ENCODE peak calls at places on chromosomes 4 and X, in five cellular contexts. P is H9, V is mammary epithelial cell, T is MM.1S, B is Peyer's patch. C is an unnamed sample.
A peak's percentile ranks its signal among the peaks of the same experiment; 100 is the strongest.

GRCh38 chr4:181896609-181897008 is 346.6 kb upstream of the TENM3 start:
- DNase-seq in P (no peak), V (no peak), T (no peak), B (no peak), C (no peak)

GRCh38 chrX:2320580-2321327 is 180.0 kb downstream of the DHRSX start:
- DNase-seq in P (no peak), V (no peak), T (no peak), B (no peak), C (no peak)

GRCh38 chrX:139559383-139560042 is 29.0 kb downstream of the F9 start:
- DNase-seq in P (peak; percentile 39), V (peak; percentile 48), T (peak; percentile 68), B (no peak), C (no peak)

GRCh38 chr4:169164669-169165415 is 105.9 kb downstream of the SH3RF1 start:
- DNase-seq in P (no peak), V (no peak), T (no peak), B (no peak), C (no peak)

GRCh38 chr4:77564231-77564630 is 41.4 kb upstream of the CXCL13 start:
- DNase-seq in P (no peak), V (no peak), T (no peak), B (no peak), C (no peak)

GRCh38 chrX:84216406-84216805 is 28.4 kb upstream of the RPS6KA6 start:
- DNase-seq in P (no peak), V (no peak), T (no peak), B (no peak), C (no peak)

GRCh38 chrX:34437586-34437985 is 219.5 kb downstream of the TMEM47 start:
- DNase-seq in P (no peak), V (no peak), T (no peak), B (peak; percentile 44), C (no peak)

GRCh38 chrX:153863251-153863991 is 22.6 kb downstream of the L1CAM start:
- DNase-seq in P (peak; percentile 26), V (no peak), T (no peak), B (no peak), C (no peak)

GRCh38 chr4:6322067-6322760 is 52.6 kb downstream of the WFS1 start:
- DNase-seq in P (no peak), V (no peak), T (no peak), B (no peak), C (no peak)

GRCh38 chr4:81040175-81040659 is 9.7 kb downstream of the BMP3 start:
- DNase-seq in P (no peak), V (peak; percentile 16), T (peak; percentile 45), B (no peak), C (no peak)

GRCh38 chr4:26459054-26459755 is 31.1 kb downstream of the CCKAR start:
- DNase-seq in P (no peak), V (peak; percentile 44), T (peak; percentile 65), B (no peak), C (no peak)

GRCh38 chr4:186932631-186933150 is 209.0 kb upstream of the FAT1 start:
- DNase-seq in P (no peak), V (no peak), T (no peak), B (no peak), C (no peak)

GRCh38 chrX:50168305-50168704 is 32.5 kb downstream of the AKAP4 start:
- DNase-seq in P (no peak), V (no peak), T (no peak), B (no peak), C (no peak)

GRCh38 chr4:139509727-139510410 is 46.1 kb downstream of the SETD7 start:
- DNase-seq in P (peak; percentile 66), V (no peak), T (no peak), B (no peak), C (no peak)

GRCh38 chr4:165288639-165289428 is 38.6 kb upstream of the MSMO1 start:
- DNase-seq in P (no peak), V (peak; percentile 69), T (no peak), B (no peak), C (no peak)

DNA sequence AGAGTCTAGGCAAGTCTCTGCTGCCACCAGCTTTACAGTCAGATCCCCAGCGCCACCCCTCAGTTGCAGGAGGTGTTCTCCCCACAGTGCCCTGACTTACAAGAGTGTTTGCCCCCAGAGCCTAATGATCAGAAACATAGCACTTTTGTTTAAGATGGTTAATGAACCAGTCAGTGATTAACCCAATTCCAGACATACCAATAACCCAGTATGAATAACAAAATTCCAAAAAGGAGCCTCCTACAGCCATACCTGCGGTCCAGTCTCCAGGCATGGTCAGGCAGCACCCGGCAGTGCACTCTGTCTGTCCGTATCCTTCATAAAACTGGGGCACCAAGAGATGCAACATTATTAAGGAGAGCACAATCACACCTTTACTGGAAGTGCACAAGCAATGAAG is 30.7 kb upstream of the CENPU start:
- DNase-seq in P (no peak), V (no peak), T (no peak), B (no peak), C (no peak)
- H3K27ac ChIP-seq in P (no peak overlapping the region), V (no peak overlapping the region), T (no peak overlapping the region), B (no peak overlapping the region), C (no peak overlapping the region)

GRCh38 chr4:185838514-185839203 is 26.7 kb upstream of the SORBS2 start:
- DNase-seq in P (no peak), V (no peak), T (no peak), B (no peak), C (no peak)

GRCh38 chr4:185839204-185839712 is 27.3 kb upstream of the SORBS2 start:
- DNase-seq in P (peak; percentile 90), V (peak; percentile 90), T (no peak), B (no peak), C (no peak)

GRCh38 chr4:185838104-185838452 is 26.1 kb upstream of the SORBS2 start:
- DNase-seq in P (peak; percentile 76), V (no peak), T (no peak), B (no peak), C (no peak)

GRCh38 chr4:185836268-185837084 is 24.5 kb upstream of the SORBS2 start:
- DNase-seq in P (no peak), V (no peak), T (no peak), B (no peak), C (no peak)

GRCh38 chr4:185837415-185838103 is 25.6 kb upstream of the SORBS2 start:
- DNase-seq in P (no peak), V (no peak), T (no peak), B (no peak), C (no peak)
- H3K27ac ChIP-seq in P (peak overlapping the region; percentile 100), V (no peak overlapping the region), T (no peak overlapping the region), B (no peak overlapping the region), C (no peak overlapping the region)

GRCh38 chr4:5032825-5033224 is 13.6 kb upstream of the CYTL1 start:
- DNase-seq in P (no peak), V (no peak), T (no peak), B (no peak), C (no peak)
- H3K27ac ChIP-seq in P (no peak overlapping the region), V (no peak overlapping the region), T (no peak overlapping the region), B (no peak overlapping the region), C (no peak overlapping the region)

GRCh38 chr4:46123872-46124755 is at the start of gene GABRG1:
- DNase-seq in P (peak; percentile 89), V (no peak), T (no peak), B (no peak), C (no peak)

GRCh38 chr4:46124773-46125172 is 919 bp upstream of the GABRG1 start:
- DNase-seq in P (peak; percentile 65), V (no peak), T (no peak), B (no peak), C (no peak)
- H3K27ac ChIP-seq in P (no peak overlapping the region), V (no peak overlapping the region), T (no peak overlapping the region), B (no peak overlapping the region), C (no peak overlapping the region)

GRCh38 chr4:185128272-185129119 is 14.6 kb upstream of the SLC25A4 start:
- DNase-seq in P (peak; percentile 70), V (peak; percentile 20), T (no peak), B (no peak), C (peak; percentile 23)
- H3K27ac ChIP-seq in P (no peak overlapping the region), V (no peak overlapping the region), T (no peak overlapping the region), B (no peak overlapping the region), C (no peak overlapping the region)

C was measured in naive thymus-derived CD4-positive, alpha-beta T cell.